ENCODE peak calls at places on chromosome 14, in six cellular contexts. W, T, A, P, E and H are unnamed samples.

GRCh38 chr14:89283327-89284060 is 133.5 kb downstream of the FOXN3 start:
- DNase-seq in W (no peak), T (no peak), A (peak), P (peak), E (no peak), H (peak)

GRCh38 chr14:52400846-52401245 is 86.7 kb downstream of the PTGER2 start:
- DNase-seq in W (no peak), T (no peak), A (no peak), P (peak), E (no peak), H (no peak)

GRCh38 chr14:67166450-67166853 is 22.8 kb upstream of the GARIN2 start:
- DNase-seq in W (no peak), T (no peak), A (peak), P (no peak), E (no peak), H (peak)

GRCh38 chr14:63654346-63654745 is 12.7 kb upstream of the WDR89 start:
- DNase-seq in W (no peak), T (no peak), A (no peak), P (no peak), E (peak), H (no peak)

GRCh38 chr14:60753264-60754126 is 18.9 kb downstream of the MNAT1 start:
- DNase-seq in W (no peak), T (no peak), A (no peak), P (peak), E (peak), H (peak)

GRCh38 chr14:63875311-63875710 is 22.5 kb downstream of the SYNE2 start:
- DNase-seq in W (peak), T (no peak), A (no peak), P (no peak), E (no peak), H (no peak)

GRCh38 chr14:76253111-76253510 is 101.4 kb downstream of the GPATCH2L start:
- DNase-seq in W (no peak), T (no peak), A (no peak), P (no peak), E (no peak), H (no peak)

GRCh38 chr14:61451491-61451890 is 130.1 kb downstream of the PRKCH start:
- DNase-seq in W (no peak), T (no peak), A (no peak), P (no peak), E (no peak), H (no peak)

GRCh38 chr14:33802737-33803136 is 148.1 kb downstream of the EGLN3 start:
- DNase-seq in W (no peak), T (no peak), A (no peak), P (no peak), E (no peak), H (no peak)

GRCh38 chr14:100305446-100306255 is 593 bp downstream of the SLC25A29 start:
- DNase-seq in W (peak), T (peak), A (no peak), P (peak), E (no peak), H (peak)

GRCh38 chr14:48331421-48331820 is 656.0 kb upstream of the MDGA2 start:
- DNase-seq in W (no peak), T (no peak), A (no peak), P (no peak), E (no peak), H (no peak)

GRCh38 chr14:34049769-34050168 is 98.9 kb upstream of the EGLN3 start:
- DNase-seq in W (no peak), T (no peak), A (no peak), P (no peak), E (no peak), H (no peak)

GRCh38 chr14:100790785-100791667 is 34.9 kb upstream of the MEG3 start:
- DNase-seq in W (no peak), T (no peak), A (no peak), P (no peak), E (no peak), H (no peak)

GRCh38 chr14:97713023-97713422 is 915.8 kb downstream of the VRK1 start:
- DNase-seq in W (no peak), T (no peak), A (no peak), P (no peak), E (no peak), H (no peak)

GRCh38 chr14:36845346-36846042 is 183.8 kb downstream of the PAX9 start:
- DNase-seq in W (no peak), T (no peak), A (no peak), P (no peak), E (no peak), H (no peak)

GRCh38 chr14:72553161-72553560 is 340.7 kb downstream of the DPF3 start:
- DNase-seq in W (no peak), T (no peak), A (no peak), P (no peak), E (no peak), H (no peak)

GRCh38 chr14:96126339-96126770 is 78.3 kb upstream of the BDKRB2 start:
- DNase-seq in W (no peak), T (no peak), A (no peak), P (peak), E (no peak), H (no peak)

GRCh38 chr14:35419429-35419841 is 14.9 kb upstream of the NFKBIA start:
- DNase-seq in W (no peak), T (no peak), A (no peak), P (no peak), E (no peak), H (no peak)

GRCh38 chr14:38209572-38210159 is 2.0 kb downstream of the SSTR1 start:
- DNase-seq in W (no peak), T (no peak), A (no peak), P (no peak), E (no peak), H (no peak)

GRCh38 chr14:51597511-51597920 is 54.2 kb upstream of the FRMD6 start:
- DNase-seq in W (no peak), T (no peak), A (no peak), P (no peak), E (no peak), H (no peak)

GRCh38 chr14:51370758-51371386 is 130.8 kb downstream of the TMX1 start:
- DNase-seq in W (no peak), T (no peak), A (no peak), P (no peak), E (no peak), H (no peak)

GRCh38 chr14:58882577-58883018 is 244.8 kb downstream of the DACT1 start:
- DNase-seq in W (no peak), T (no peak), A (no peak), P (no peak), E (peak), H (no peak)

GRCh38 chr14:87992349-87992719 is 648 bp downstream of the GALC start:
- DNase-seq in W (no peak), T (no peak), A (no peak), P (peak), E (no peak), H (no peak)

GRCh38 chr14:76975051-76975450 is 53.5 kb downstream of the IRF2BPL start:
- DNase-seq in W (no peak), T (no peak), A (no peak), P (no peak), E (no peak), H (no peak)

GRCh38 chr14:72812292-72812851 is 81.5 kb downstream of the DPF3 start:
- DNase-seq in W (peak), T (no peak), A (no peak), P (no peak), E (no peak), H (no peak)